ENCODE peak calls at places on chromosomes 12 and 14, in five cellular contexts. O is mucosa of descending colon, F is GM13976, Z is amygdala, E is endothelial cell. V is an unnamed sample.

GRCh38 chr14:24324024-24324423 is 10.8 kb downstream of the ADCY4 start:
- DNase-seq in E (no peak), O (no peak), Z (no peak), F (no peak), V (no peak)

GRCh38 chr12:110002691-110003515 is 3.7 kb downstream of the ANKRD13A start:
- DNase-seq in O (no peak), E (no peak), F (no peak), Z (no peak), V (no peak)

GRCh38 chr12:179131-179884 is 34.6 kb downstream of the SLC6A12 start:
- DNase-seq in O (no peak), F (no peak), E (no peak), Z (no peak), V (no peak)

GRCh38 chr12:63792333-63792732 is 12.6 kb downstream of the RXYLT1 start:
- DNase-seq in Z (no peak), O (no peak), E (no peak), F (no peak), V (no peak)

GRCh38 chr12:40106202-40106533 is 287 bp upstream of the SLC2A13 start:
- DNase-seq in O (no peak), F (no peak), Z (no peak), E (no peak), V (no peak)

GRCh38 chr12:30794591-30795409 is 40.0 kb upstream of the CAPRIN2 start:
- DNase-seq in F (no peak), O (no peak), E (no peak), Z (no peak), V (no peak)

GRCh38 chr12:131869871-131870418 is 24.5 kb upstream of the ULK1 start:
- DNase-seq in E (no peak), Z (no peak), O (no peak), F (peak; percentile 8), V (no peak)

GRCh38 chr12:105378821-105379400 is 48.4 kb downstream of the C12orf75 start:
- DNase-seq in F (no peak), O (no peak), E (peak; percentile 43), Z (no peak), V (no peak)

GRCh38 chr14:67951529-67952120 is 132.0 kb downstream of the RAD51B start:
- DNase-seq in E (no peak), O (no peak), F (no peak), Z (no peak), V (no peak)

GRCh38 chr12:84502907-84503787 is 409.5 kb downstream of the SLC6A15 start:
- DNase-seq in E (peak; percentile 69), F (peak; percentile 4), O (peak; percentile 69), Z (no peak), V (peak; percentile 40)

GRCh38 chr12:24954261-24954660 is 5.4 kb upstream of the BCAT1 start:
- DNase-seq in F (no peak), E (no peak), O (no peak), Z (no peak), V (no peak)

GRCh38 chr14:81504864-81505263 is 28.8 kb downstream of the SEL1L start:
- DNase-seq in F (no peak), O (no peak), E (no peak), Z (no peak), V (no peak)

GRCh38 chr12:19962192-19962591 is 406.1 kb upstream of the PDE3A start:
- DNase-seq in E (no peak), F (no peak), O (no peak), Z (no peak), V (no peak)

GRCh38 chr12:52878507-52879393 is 26.1 kb downstream of the KRT8 start:
- DNase-seq in Z (no peak), O (no peak), E (no peak), F (no peak), V (no peak)

GRCh38 chr12:53505086-53505485 is 2.2 kb downstream of the NPFF start:
- DNase-seq in F (no peak), Z (peak; percentile 56), O (no peak), E (no peak), V (peak; percentile 95)

GRCh38 chr12:74317078-74317581 is 220.5 kb upstream of the ATXN7L3B start:
- DNase-seq in Z (no peak), O (no peak), E (peak; percentile 11), F (no peak), V (no peak)

GRCh38 chr12:77947326-77947725 is 116.6 kb downstream of the NAV3 start:
- DNase-seq in O (no peak), E (no peak), Z (no peak), F (no peak), V (no peak)

GRCh38 chr12:123942911-123943648 is 29.6 kb downstream of the CCDC92 start:
- DNase-seq in O (no peak), E (no peak), Z (no peak), F (no peak), V (no peak)

GRCh38 chr12:117486840-117487659 is 125.6 kb upstream of the NOS1 start:
- DNase-seq in Z (no peak), E (no peak), O (no peak), F (no peak), V (peak; percentile 25)

GRCh38 chr12:33012226-33012625 is 115.6 kb upstream of the PKP2 start:
- DNase-seq in E (no peak), O (no peak), Z (no peak), F (no peak), V (no peak)

V was measured in tibial artery.